ENCODE peak calls at places on chromosome 12, in four cellular contexts. One of them, this sample, is unnamed.
A peak's percentile ranks its signal among the peaks of the same experiment; 100 is the strongest.

GRCh38 chr12:13562915-13563742 is 366.6 kb downstream of the EMP1 start:
- DNase-seq in kidney epithelial cell: no peak
- DNase-seq in brain microvascular endothelial cell: no peak
- DNase-seq in astrocyte of the spinal cord: no peak
- DNase-seq in this sample: no peak

GRCh38 chr12:9027156-9027555 is 37.8 kb downstream of the KLRG1 start:
- DNase-seq in kidney epithelial cell: no peak
- DNase-seq in brain microvascular endothelial cell: no peak
- DNase-seq in astrocyte of the spinal cord: no peak
- DNase-seq in this sample: no peak

GRCh38 chr12:6471992-6472366 is 1.5 kb upstream of the VAMP1 start:
- DNase-seq in kidney epithelial cell: no peak
- DNase-seq in brain microvascular endothelial cell: no peak
- DNase-seq in astrocyte of the spinal cord: no peak
- DNase-seq in this sample: no peak

GRCh38 chr12:128790653-128791373 is 32.9 kb downstream of the SLC15A4 start:
- DNase-seq in kidney epithelial cell: no peak
- DNase-seq in brain microvascular endothelial cell: no peak
- DNase-seq in astrocyte of the spinal cord: no peak
- DNase-seq in this sample: no peak

GRCh38 chr12:66087365-66087943 is 43.1 kb downstream of the LLPH start:
- DNase-seq in kidney epithelial cell: no peak
- DNase-seq in brain microvascular endothelial cell: peak; percentile 79
- DNase-seq in astrocyte of the spinal cord: peak; percentile 79
- DNase-seq in this sample: peak; percentile 57

GRCh38 chr12:78888583-78888982 is 24.0 kb downstream of the SYT1 start:
- DNase-seq in kidney epithelial cell: no peak
- DNase-seq in brain microvascular endothelial cell: peak; percentile 42
- DNase-seq in astrocyte of the spinal cord: peak; percentile 34
- DNase-seq in this sample: peak; percentile 16

GRCh38 chr12:54222609-54223008 is 33.8 kb upstream of the SMUG1 start:
- DNase-seq in kidney epithelial cell: peak; percentile 49
- DNase-seq in brain microvascular endothelial cell: peak; percentile 87
- DNase-seq in astrocyte of the spinal cord: peak; percentile 93
- DNase-seq in this sample: no peak

GRCh38 chr12:79659961-79660431 is 30.8 kb downstream of the PAWR start:
- DNase-seq in kidney epithelial cell: no peak
- DNase-seq in brain microvascular endothelial cell: no peak
- DNase-seq in astrocyte of the spinal cord: no peak
- DNase-seq in this sample: no peak

GRCh38 chr12:103198499-103198898 is 241.0 kb downstream of the ASCL1 start:
- DNase-seq in kidney epithelial cell: no peak
- DNase-seq in brain microvascular endothelial cell: no peak
- DNase-seq in astrocyte of the spinal cord: no peak
- DNase-seq in this sample: no peak

GRCh38 chr12:44873898-44874297 is 2.2 kb downstream of the NELL2 start:
- DNase-seq in kidney epithelial cell: no peak
- DNase-seq in brain microvascular endothelial cell: no peak
- DNase-seq in astrocyte of the spinal cord: peak; percentile 29
- DNase-seq in this sample: no peak

GRCh38 chr12:119593578-119594398 is at the start of gene TMEM233:
- DNase-seq in kidney epithelial cell: no peak
- DNase-seq in brain microvascular endothelial cell: no peak
- DNase-seq in astrocyte of the spinal cord: peak; percentile 18
- DNase-seq in this sample: no peak

GRCh38 chr12:42504049-42504448 is 85.5 kb downstream of the PRICKLE1 start:
- DNase-seq in kidney epithelial cell: no peak
- DNase-seq in brain microvascular endothelial cell: peak; percentile 9
- DNase-seq in astrocyte of the spinal cord: peak; percentile 32
- DNase-seq in this sample: no peak

GRCh38 chr12:124396544-124397398 is 101.9 kb downstream of the RFLNA start:
- DNase-seq in kidney epithelial cell: no peak
- DNase-seq in brain microvascular endothelial cell: no peak
- DNase-seq in astrocyte of the spinal cord: no peak
- DNase-seq in this sample: no peak

GRCh38 chr12:7017870-7018349 is 366 bp downstream of the LPCAT3 start:
- DNase-seq in kidney epithelial cell: no peak
- DNase-seq in brain microvascular endothelial cell: peak; percentile 4
- DNase-seq in astrocyte of the spinal cord: no peak
- DNase-seq in this sample: no peak

GRCh38 chr12:12474471-12474928 is 88.2 kb downstream of the DUSP16 start:
- DNase-seq in kidney epithelial cell: no peak
- DNase-seq in brain microvascular endothelial cell: no peak
- DNase-seq in astrocyte of the spinal cord: no peak
- DNase-seq in this sample: no peak

GRCh38 chr12:58750484-58750883 is 169.8 kb downstream of the LRIG3 start:
- DNase-seq in kidney epithelial cell: peak; percentile 39
- DNase-seq in brain microvascular endothelial cell: peak; percentile 82
- DNase-seq in astrocyte of the spinal cord: peak; percentile 94
- DNase-seq in this sample: no peak

GRCh38 chr12:62848418-62848817 is 86.5 kb downstream of the PPM1H start:
- DNase-seq in kidney epithelial cell: peak; percentile 72
- DNase-seq in brain microvascular endothelial cell: peak; percentile 92
- DNase-seq in astrocyte of the spinal cord: peak; percentile 72
- DNase-seq in this sample: no peak

GRCh38 chr12:112971248-112971647 is 7.1 kb upstream of the OAS2 start:
- DNase-seq in kidney epithelial cell: no peak
- DNase-seq in brain microvascular endothelial cell: no peak
- DNase-seq in astrocyte of the spinal cord: no peak
- DNase-seq in this sample: no peak

GRCh38 chr12:117580718-117581062 is 219.3 kb upstream of the NOS1 start:
- DNase-seq in kidney epithelial cell: no peak
- DNase-seq in brain microvascular endothelial cell: no peak
- DNase-seq in astrocyte of the spinal cord: no peak
- DNase-seq in this sample: peak; percentile 12

GRCh38 chr12:74412607-74413230 is 124.9 kb upstream of the ATXN7L3B start:
- DNase-seq in kidney epithelial cell: no peak
- DNase-seq in brain microvascular endothelial cell: no peak
- DNase-seq in astrocyte of the spinal cord: peak; percentile 35
- DNase-seq in this sample: no peak

GRCh38 chr12:132568826-132569480 is 41.4 kb downstream of the LRCOL1 start:
- DNase-seq in kidney epithelial cell: no peak
- DNase-seq in brain microvascular endothelial cell: no peak
- DNase-seq in astrocyte of the spinal cord: no peak
- DNase-seq in this sample: no peak

GRCh38 chr12:121241203-121241970 is 31.5 kb downstream of the P2RX4 start:
- DNase-seq in kidney epithelial cell: no peak
- DNase-seq in brain microvascular endothelial cell: no peak
- DNase-seq in astrocyte of the spinal cord: no peak
- DNase-seq in this sample: no peak
- H3K4me3 ChIP-seq in kidney epithelial cell: no peak overlapping the region
- H3K4me3 ChIP-seq in brain microvascular endothelial cell: no peak overlapping the region
- H3K4me3 ChIP-seq in astrocyte of the spinal cord: no peak overlapping the region
- H3K4me3 ChIP-seq in this sample: no peak overlapping the region

GRCh38 chr12:11227373-11227772 is 40.6 kb upstream of the TAS2R42 start:
- DNase-seq in kidney epithelial cell: no peak
- DNase-seq in brain microvascular endothelial cell: no peak
- DNase-seq in astrocyte of the spinal cord: no peak
- DNase-seq in this sample: no peak

GRCh38 chr12:11228268-11228879 is 41.1 kb downstream of the PRB3 start:
- DNase-seq in kidney epithelial cell: peak; percentile 1
- DNase-seq in brain microvascular endothelial cell: peak; percentile 70
- DNase-seq in astrocyte of the spinal cord: peak; percentile 54
- DNase-seq in this sample: no peak
- TF ChIP-seq CTCF in kidney epithelial cell: peak; percentile 66
- TF ChIP-seq CTCF in brain microvascular endothelial cell: peak; percentile 90
- TF ChIP-seq CTCF in astrocyte of the spinal cord: peak; percentile 85
- TF ChIP-seq CTCF in this sample: peak; percentile 78

DNA sequence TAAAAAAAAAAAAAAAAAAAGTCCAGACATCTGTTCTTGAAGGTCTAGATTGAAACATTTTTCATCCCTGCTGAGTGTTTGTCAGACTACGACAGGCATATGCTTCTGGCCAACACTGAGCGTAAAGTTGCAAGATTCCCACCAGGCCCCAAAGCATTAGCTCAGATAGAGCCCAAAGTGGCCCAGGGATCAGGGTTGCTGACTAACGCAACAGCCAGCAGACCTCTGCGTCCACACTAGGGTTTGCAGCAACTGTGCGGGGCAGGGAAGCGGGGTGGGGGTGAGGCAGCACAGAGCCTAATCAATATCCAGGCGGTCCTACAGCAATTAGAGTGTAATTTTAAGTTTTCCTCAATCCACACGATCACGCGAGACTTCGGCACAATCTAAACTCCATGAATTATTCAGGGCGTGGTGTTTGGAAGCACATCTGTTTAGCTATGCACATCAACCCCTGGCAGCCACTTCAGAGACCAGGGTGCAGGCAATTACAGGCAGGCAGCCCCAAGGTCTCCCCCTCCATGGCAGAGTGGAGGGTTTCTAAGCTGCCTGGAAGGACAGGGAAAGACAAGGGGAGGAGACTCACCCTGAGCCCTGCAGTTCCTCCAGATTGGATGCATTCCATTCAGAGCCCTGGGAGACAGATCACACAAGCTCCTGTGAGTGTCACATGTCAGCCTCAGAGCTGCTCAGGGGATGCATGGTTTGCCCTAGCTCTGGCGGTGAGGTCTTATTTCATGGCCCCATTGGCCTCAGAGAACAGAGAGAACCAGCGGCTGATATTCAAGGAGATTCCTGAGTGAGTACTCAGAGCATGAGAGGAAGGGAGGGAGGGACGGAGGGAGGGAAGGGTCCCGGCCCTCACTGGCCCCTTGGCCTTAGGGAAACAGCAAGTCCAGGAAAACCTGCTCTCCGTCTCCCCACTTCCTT is 55.4 kb downstream of the SSH1 start:
- DNase-seq in kidney epithelial cell: peak; percentile 86
- DNase-seq in brain microvascular endothelial cell: peak; percentile 86
- DNase-seq in astrocyte of the spinal cord: peak; percentile 88
- DNase-seq in this sample: no peak
- H3K4me3 ChIP-seq in kidney epithelial cell: no peak overlapping the region
- H3K4me3 ChIP-seq in brain microvascular endothelial cell: no peak overlapping the region
- H3K4me3 ChIP-seq in astrocyte of the spinal cord: no peak overlapping the region
- H3K4me3 ChIP-seq in this sample: no peak overlapping the region

GRCh38 chr12:106205208-106206069 is 42.4 kb downstream of the CKAP4 start:
- DNase-seq in kidney epithelial cell: no peak
- DNase-seq in brain microvascular endothelial cell: no peak
- DNase-seq in astrocyte of the spinal cord: no peak
- DNase-seq in this sample: no peak
- TF ChIP-seq CTCF in kidney epithelial cell: no peak
- TF ChIP-seq CTCF in brain microvascular endothelial cell: no peak
- TF ChIP-seq CTCF in astrocyte of the spinal cord: no peak
- TF ChIP-seq CTCF in this sample: no peak

DNA sequence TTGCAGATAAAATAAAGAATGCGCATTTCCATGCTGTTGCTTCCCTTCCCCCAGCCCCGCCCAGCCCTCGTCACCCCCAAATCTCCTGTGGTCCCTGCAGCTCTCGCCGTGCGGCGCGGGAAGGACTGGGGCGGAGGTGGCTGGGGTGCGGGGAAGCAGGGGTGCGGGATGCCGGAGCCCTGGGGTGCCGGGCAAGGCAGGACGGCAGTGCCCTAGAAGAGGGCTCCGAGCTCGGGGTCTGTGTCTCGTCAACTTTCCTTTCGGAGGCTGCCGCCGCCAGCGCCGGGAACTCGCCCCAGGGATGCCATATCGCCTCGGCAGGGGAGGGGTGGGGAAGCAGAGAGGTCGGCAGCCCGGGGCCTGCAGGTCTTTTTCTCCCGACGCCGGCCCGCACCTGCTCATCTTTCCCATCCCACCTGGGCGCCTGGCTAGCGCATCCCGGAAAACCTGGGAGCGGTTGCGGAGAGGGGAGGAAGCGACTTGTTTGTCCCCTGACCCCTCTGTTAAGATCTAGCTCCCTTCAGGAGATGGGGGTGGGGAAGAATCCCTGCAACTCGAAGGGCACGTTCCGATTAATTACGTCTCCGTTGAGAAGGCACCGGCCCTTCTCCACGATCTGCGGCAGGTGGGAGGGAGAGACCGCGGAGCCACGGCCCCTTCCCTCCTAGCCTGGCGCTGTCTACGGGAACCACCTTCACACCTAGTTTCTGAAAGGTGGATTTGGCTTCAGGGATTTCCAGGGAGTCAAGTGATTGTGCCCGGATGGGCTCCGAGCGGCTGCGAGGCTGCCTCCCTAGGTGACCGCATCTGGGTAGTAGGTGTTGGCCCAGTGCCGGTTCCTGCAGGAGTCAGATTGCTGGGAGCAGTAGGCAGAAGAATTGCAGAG is 621 bp downstream of the CNTN1 start:
- DNase-seq in kidney epithelial cell: no peak
- DNase-seq in brain microvascular endothelial cell: no peak
- DNase-seq in astrocyte of the spinal cord: no peak
- DNase-seq in this sample: no peak
- H3K4me3 ChIP-seq in kidney epithelial cell: peak overlapping the region; percentile 56
- H3K4me3 ChIP-seq in brain microvascular endothelial cell: peak overlapping the region; percentile 53
- H3K4me3 ChIP-seq in astrocyte of the spinal cord: peak overlapping the region; percentile 39
- H3K4me3 ChIP-seq in this sample: no peak overlapping the region

DNA sequence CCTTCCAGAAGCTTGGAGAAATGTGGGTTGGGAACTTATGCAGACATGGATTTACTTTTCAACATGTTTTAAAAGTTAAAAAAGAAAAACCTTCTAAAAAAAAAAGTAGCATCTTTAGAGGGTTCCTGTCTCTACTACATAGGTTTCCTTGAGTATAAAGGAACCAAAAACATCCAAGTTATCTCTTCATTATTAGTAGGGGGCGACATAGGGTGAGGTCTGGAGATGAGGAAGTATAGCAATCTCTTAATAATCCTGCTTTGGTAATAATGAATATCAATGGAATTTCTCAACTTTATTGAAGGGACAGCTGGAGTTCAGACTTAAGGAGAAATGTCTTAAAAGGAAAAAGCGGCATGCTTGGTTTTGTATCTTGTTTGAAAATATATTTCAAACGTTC is 6.5 kb upstream of the PLXNC1 start:
- DNase-seq in kidney epithelial cell: no peak
- DNase-seq in brain microvascular endothelial cell: no peak
- DNase-seq in astrocyte of the spinal cord: no peak
- DNase-seq in this sample: no peak
- TF ChIP-seq CTCF in kidney epithelial cell: no peak
- TF ChIP-seq CTCF in brain microvascular endothelial cell: no peak
- TF ChIP-seq CTCF in astrocyte of the spinal cord: no peak
- TF ChIP-seq CTCF in this sample: no peak